ENCODE peak calls at places on chromosomes 6 and 20, in eight cellular contexts. One of them, this sample, is unnamed.

GRCh38 chr20:38123021-38123587 is 42.0 kb downstream of the TGM2 start:
- DNase-seq in dorsolateral prefrontal cortex: no peak
- DNase-seq in pancreas: no peak
- DNase-seq in neural progenitor cell: peak; percentile 11
- DNase-seq in left lung: no peak
- DNase-seq in right atrium auricular region: peak; percentile 57
- DNase-seq in upper lobe of right lung: peak; percentile 55
- DNase-seq in IMR-90: peak; percentile 78
- DNase-seq in this sample: no peak

GRCh38 chr6:49866485-49866943 is at the start of gene CRISP1:
- DNase-seq in IMR-90: no peak
- DNase-seq in dorsolateral prefrontal cortex: no peak
- DNase-seq in left lung: no peak
- DNase-seq in neural progenitor cell: no peak
- DNase-seq in right atrium auricular region: no peak
- DNase-seq in upper lobe of right lung: no peak
- DNase-seq in pancreas: no peak
- DNase-seq in this sample: no peak

GRCh38 chr6:36290668-36291620 is 21.1 kb downstream of the PNPLA1 start:
- DNase-seq in pancreas: no peak
- DNase-seq in IMR-90: no peak
- DNase-seq in upper lobe of right lung: no peak
- DNase-seq in left lung: no peak
- DNase-seq in neural progenitor cell: no peak
- DNase-seq in dorsolateral prefrontal cortex: no peak
- DNase-seq in right atrium auricular region: no peak
- DNase-seq in this sample: no peak

GRCh38 chr20:3925899-3926638 is 36.9 kb downstream of the PANK2 start:
- DNase-seq in right atrium auricular region: no peak
- DNase-seq in left lung: no peak
- DNase-seq in neural progenitor cell: no peak
- DNase-seq in pancreas: no peak
- DNase-seq in IMR-90: no peak
- DNase-seq in dorsolateral prefrontal cortex: no peak
- DNase-seq in upper lobe of right lung: no peak
- DNase-seq in this sample: no peak

GRCh38 chr20:20410678-20411077 is 42.8 kb downstream of the INSM1 start:
- DNase-seq in right atrium auricular region: no peak
- DNase-seq in dorsolateral prefrontal cortex: peak; percentile 65
- DNase-seq in IMR-90: no peak
- DNase-seq in left lung: no peak
- DNase-seq in upper lobe of right lung: no peak
- DNase-seq in pancreas: peak; percentile 47
- DNase-seq in neural progenitor cell: peak; percentile 87
- DNase-seq in this sample: no peak

GRCh38 chr6:27753668-27754407 is 158.4 kb downstream of the OR2B2 start:
- DNase-seq in right atrium auricular region: no peak
- DNase-seq in dorsolateral prefrontal cortex: peak; percentile 56
- DNase-seq in left lung: peak; percentile 89
- DNase-seq in upper lobe of right lung: peak; percentile 86
- DNase-seq in IMR-90: peak; percentile 76
- DNase-seq in pancreas: peak; percentile 44
- DNase-seq in neural progenitor cell: peak; percentile 94
- DNase-seq in this sample: peak; percentile 57

GRCh38 chr6:34671801-34672656 is 24.5 kb downstream of the ILRUN start:
- DNase-seq in upper lobe of right lung: no peak
- DNase-seq in dorsolateral prefrontal cortex: no peak
- DNase-seq in right atrium auricular region: no peak
- DNase-seq in neural progenitor cell: no peak
- DNase-seq in pancreas: no peak
- DNase-seq in left lung: no peak
- DNase-seq in IMR-90: peak; percentile 55
- DNase-seq in this sample: peak; percentile 40

GRCh38 chr6:148430897-148431296 is 88.3 kb downstream of the SASH1 start:
- DNase-seq in upper lobe of right lung: no peak
- DNase-seq in neural progenitor cell: no peak
- DNase-seq in pancreas: no peak
- DNase-seq in IMR-90: no peak
- DNase-seq in right atrium auricular region: no peak
- DNase-seq in left lung: no peak
- DNase-seq in dorsolateral prefrontal cortex: no peak
- DNase-seq in this sample: no peak

GRCh38 chr6:157484181-157484580 is 103.2 kb downstream of the ZDHHC14 start:
- DNase-seq in pancreas: no peak
- DNase-seq in upper lobe of right lung: no peak
- DNase-seq in left lung: no peak
- DNase-seq in right atrium auricular region: no peak
- DNase-seq in neural progenitor cell: no peak
- DNase-seq in dorsolateral prefrontal cortex: no peak
- DNase-seq in IMR-90: no peak
- DNase-seq in this sample: no peak

GRCh38 chr20:24381886-24382285 is 87.5 kb upstream of the SYNDIG1 start:
- DNase-seq in upper lobe of right lung: no peak
- DNase-seq in IMR-90: no peak
- DNase-seq in neural progenitor cell: no peak
- DNase-seq in dorsolateral prefrontal cortex: no peak
- DNase-seq in right atrium auricular region: no peak
- DNase-seq in left lung: no peak
- DNase-seq in pancreas: no peak
- DNase-seq in this sample: no peak

GRCh38 chr6:148166339-148166949 is 176.2 kb upstream of the SASH1 start:
- DNase-seq in right atrium auricular region: no peak
- DNase-seq in pancreas: no peak
- DNase-seq in neural progenitor cell: peak; percentile 61
- DNase-seq in dorsolateral prefrontal cortex: no peak
- DNase-seq in left lung: no peak
- DNase-seq in IMR-90: peak; percentile 72
- DNase-seq in upper lobe of right lung: no peak
- DNase-seq in this sample: no peak

GRCh38 chr6:170208171-170208601 is 82.7 kb downstream of the DLL1 start:
- DNase-seq in right atrium auricular region: peak; percentile 53
- DNase-seq in neural progenitor cell: no peak
- DNase-seq in dorsolateral prefrontal cortex: no peak
- DNase-seq in left lung: peak; percentile 64
- DNase-seq in upper lobe of right lung: peak; percentile 57
- DNase-seq in pancreas: peak; percentile 3
- DNase-seq in IMR-90: no peak
- DNase-seq in this sample: no peak

GRCh38 chr6:167750956-167751358 is 75.8 kb upstream of the AFDN start:
- DNase-seq in right atrium auricular region: no peak
- DNase-seq in dorsolateral prefrontal cortex: no peak
- DNase-seq in pancreas: peak; percentile 95
- DNase-seq in neural progenitor cell: no peak
- DNase-seq in left lung: peak; percentile 84
- DNase-seq in upper lobe of right lung: peak; percentile 89
- DNase-seq in IMR-90: no peak
- DNase-seq in this sample: no peak

GRCh38 chr20:63789836-63790571 is 41.1 kb downstream of the ZBTB46 start:
- DNase-seq in pancreas: no peak
- DNase-seq in left lung: no peak
- DNase-seq in right atrium auricular region: no peak
- DNase-seq in upper lobe of right lung: no peak
- DNase-seq in IMR-90: no peak
- DNase-seq in dorsolateral prefrontal cortex: no peak
- DNase-seq in neural progenitor cell: no peak
- DNase-seq in this sample: no peak

GRCh38 chr20:63787302-63787701 is 43.8 kb downstream of the ZBTB46 start:
- DNase-seq in neural progenitor cell: no peak
- DNase-seq in IMR-90: no peak
- DNase-seq in right atrium auricular region: no peak
- DNase-seq in dorsolateral prefrontal cortex: no peak
- DNase-seq in pancreas: no peak
- DNase-seq in upper lobe of right lung: no peak
- DNase-seq in left lung: no peak
- DNase-seq in this sample: no peak

GRCh38 chr20:63790572-63791168 is 40.4 kb downstream of the ZBTB46 start:
- DNase-seq in upper lobe of right lung: no peak
- DNase-seq in dorsolateral prefrontal cortex: no peak
- DNase-seq in neural progenitor cell: no peak
- DNase-seq in right atrium auricular region: no peak
- DNase-seq in left lung: no peak
- DNase-seq in IMR-90: no peak
- DNase-seq in pancreas: no peak
- DNase-seq in this sample: no peak

GRCh38 chr20:63785646-63786255 is 45.3 kb downstream of the ZBTB46 start:
- DNase-seq in IMR-90: no peak
- DNase-seq in upper lobe of right lung: no peak
- DNase-seq in right atrium auricular region: no peak
- DNase-seq in left lung: peak; percentile 40
- DNase-seq in pancreas: no peak
- DNase-seq in neural progenitor cell: peak; percentile 46
- DNase-seq in dorsolateral prefrontal cortex: no peak
- DNase-seq in this sample: no peak

GRCh38 chr20:63787749-63788148 is 43.3 kb downstream of the ZBTB46 start:
- DNase-seq in neural progenitor cell: no peak
- DNase-seq in left lung: no peak
- DNase-seq in upper lobe of right lung: no peak
- DNase-seq in IMR-90: no peak
- DNase-seq in dorsolateral prefrontal cortex: no peak
- DNase-seq in right atrium auricular region: no peak
- DNase-seq in pancreas: no peak
- DNase-seq in this sample: no peak
- H3K27ac ChIP-seq in neural progenitor cell: no peak overlapping the region
- H3K27ac ChIP-seq in left lung: no peak overlapping the region
- H3K27ac ChIP-seq in upper lobe of right lung: no peak overlapping the region
- H3K27ac ChIP-seq in IMR-90: no peak overlapping the region
- H3K27ac ChIP-seq in dorsolateral prefrontal cortex: peak overlapping the region; percentile 78
- H3K27ac ChIP-seq in right atrium auricular region: peak overlapping the region; percentile 86
- H3K27ac ChIP-seq in pancreas: no peak overlapping the region
- H3K27ac ChIP-seq in this sample: no peak overlapping the region

DNA sequence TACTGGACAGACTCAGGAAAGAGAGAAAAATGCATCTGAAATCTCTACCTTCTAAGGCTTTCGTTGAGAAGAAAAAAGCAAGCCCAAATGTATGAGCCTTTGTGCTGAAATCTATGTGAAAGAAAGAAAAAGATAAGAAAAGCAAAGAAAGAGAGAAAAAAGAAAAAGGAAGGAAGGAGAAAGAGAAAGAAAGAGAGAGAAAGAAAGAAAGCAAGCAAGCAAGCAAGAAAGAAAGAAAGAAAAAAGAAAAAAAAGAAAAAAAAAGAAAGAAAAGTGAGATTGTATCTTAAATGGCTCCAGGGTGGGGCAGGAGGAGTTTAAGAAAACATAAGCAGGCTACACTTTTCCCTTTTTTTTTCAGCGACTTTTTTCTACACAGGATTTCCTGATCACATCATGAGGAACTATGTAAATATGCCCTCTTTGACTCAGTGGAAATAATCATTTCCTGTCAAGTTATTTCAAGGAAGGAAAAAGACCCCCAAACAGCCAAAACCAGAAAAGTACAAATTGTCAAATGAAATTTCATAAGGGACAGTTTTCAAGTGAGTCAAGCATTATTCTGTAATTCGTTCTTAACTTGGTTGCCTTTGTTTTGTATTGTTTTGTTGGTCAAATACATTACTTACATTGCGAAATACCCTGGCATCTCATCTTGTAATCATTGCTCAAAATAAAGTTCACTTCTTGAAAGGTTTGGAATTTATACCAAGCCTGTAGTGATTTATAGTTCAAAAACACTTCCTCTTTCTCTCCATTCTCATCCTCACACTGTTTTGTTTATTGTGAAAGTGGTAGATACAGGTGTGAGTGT is 79.5 kb upstream of the RNF217 start:
- DNase-seq in IMR-90: peak; percentile 31
- DNase-seq in right atrium auricular region: no peak
- DNase-seq in dorsolateral prefrontal cortex: no peak
- DNase-seq in left lung: no peak
- DNase-seq in upper lobe of right lung: no peak
- DNase-seq in neural progenitor cell: no peak
- DNase-seq in pancreas: no peak
- DNase-seq in this sample: no peak
- H3K27ac ChIP-seq in IMR-90: no peak overlapping the region
- H3K27ac ChIP-seq in right atrium auricular region: no peak overlapping the region
- H3K27ac ChIP-seq in dorsolateral prefrontal cortex: no peak overlapping the region
- H3K27ac ChIP-seq in left lung: no peak overlapping the region
- H3K27ac ChIP-seq in upper lobe of right lung: peak overlapping the region; percentile 13
- H3K27ac ChIP-seq in neural progenitor cell: no peak overlapping the region
- H3K27ac ChIP-seq in pancreas: no peak overlapping the region
- H3K27ac ChIP-seq in this sample: no peak overlapping the region

GRCh38 chr20:62567246-62568044 is 74.9 kb upstream of the SLCO4A1 start:
- DNase-seq in right atrium auricular region: no peak
- DNase-seq in left lung: no peak
- DNase-seq in IMR-90: no peak
- DNase-seq in dorsolateral prefrontal cortex: no peak
- DNase-seq in pancreas: no peak
- DNase-seq in upper lobe of right lung: no peak
- DNase-seq in neural progenitor cell: no peak
- DNase-seq in this sample: no peak

GRCh38 chr20:62566266-62566665 is 76.0 kb upstream of the SLCO4A1 start:
- DNase-seq in upper lobe of right lung: no peak
- DNase-seq in pancreas: no peak
- DNase-seq in IMR-90: no peak
- DNase-seq in neural progenitor cell: no peak
- DNase-seq in dorsolateral prefrontal cortex: no peak
- DNase-seq in right atrium auricular region: no peak
- DNase-seq in left lung: no peak
- DNase-seq in this sample: no peak

GRCh38 chr20:62569615-62570014 is 72.7 kb upstream of the SLCO4A1 start:
- DNase-seq in pancreas: no peak
- DNase-seq in neural progenitor cell: no peak
- DNase-seq in upper lobe of right lung: no peak
- DNase-seq in left lung: no peak
- DNase-seq in right atrium auricular region: no peak
- DNase-seq in IMR-90: no peak
- DNase-seq in dorsolateral prefrontal cortex: no peak
- DNase-seq in this sample: no peak

GRCh38 chr20:62566771-62567170 is 75.5 kb upstream of the SLCO4A1 start:
- DNase-seq in right atrium auricular region: no peak
- DNase-seq in upper lobe of right lung: no peak
- DNase-seq in pancreas: no peak
- DNase-seq in dorsolateral prefrontal cortex: no peak
- DNase-seq in IMR-90: no peak
- DNase-seq in left lung: no peak
- DNase-seq in neural progenitor cell: no peak
- DNase-seq in this sample: no peak

DNA sequence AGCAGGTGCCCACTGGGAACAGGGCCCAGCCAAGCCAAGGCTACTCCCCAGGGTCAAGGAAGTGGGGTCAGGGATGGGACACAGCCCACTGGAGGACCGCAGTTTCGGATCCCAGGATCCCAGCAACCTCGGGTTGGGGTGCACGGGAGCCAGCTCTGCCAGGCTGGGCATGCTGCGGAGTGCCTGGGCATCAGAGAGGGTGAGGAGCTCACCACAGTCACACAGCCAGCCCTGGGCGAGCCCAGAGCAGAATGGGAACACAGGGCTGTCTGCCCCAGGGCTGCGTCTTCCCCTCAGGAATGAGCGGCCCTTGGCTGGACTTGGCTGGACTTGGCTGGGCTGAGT is 74.3 kb upstream of the SLCO4A1 start:
- DNase-seq in right atrium auricular region: no peak
- DNase-seq in left lung: no peak
- DNase-seq in IMR-90: no peak
- DNase-seq in pancreas: no peak
- DNase-seq in neural progenitor cell: no peak
- DNase-seq in upper lobe of right lung: no peak
- DNase-seq in dorsolateral prefrontal cortex: no peak
- DNase-seq in this sample: no peak
- H3K27ac ChIP-seq in right atrium auricular region: no peak overlapping the region
- H3K27ac ChIP-seq in left lung: no peak overlapping the region
- H3K27ac ChIP-seq in IMR-90: no peak overlapping the region
- H3K27ac ChIP-seq in pancreas: no peak overlapping the region
- H3K27ac ChIP-seq in neural progenitor cell: no peak overlapping the region
- H3K27ac ChIP-seq in upper lobe of right lung: no peak overlapping the region
- H3K27ac ChIP-seq in dorsolateral prefrontal cortex: no peak overlapping the region
- H3K27ac ChIP-seq in this sample: no peak overlapping the region

GRCh38 chr20:10634683-10635411 is 39.0 kb downstream of the JAG1 start:
- DNase-seq in right atrium auricular region: no peak
- DNase-seq in pancreas: no peak
- DNase-seq in IMR-90: peak; percentile 92
- DNase-seq in left lung: no peak
- DNase-seq in neural progenitor cell: no peak
- DNase-seq in upper lobe of right lung: no peak
- DNase-seq in dorsolateral prefrontal cortex: no peak
- DNase-seq in this sample: no peak
- H3K27ac ChIP-seq in right atrium auricular region: peak overlapping the region; percentile 73
- H3K27ac ChIP-seq in pancreas: no peak overlapping the region
- H3K27ac ChIP-seq in IMR-90: peak overlapping the region; percentile 78
- H3K27ac ChIP-seq in left lung: no peak overlapping the region
- H3K27ac ChIP-seq in neural progenitor cell: no peak overlapping the region
- H3K27ac ChIP-seq in upper lobe of right lung: peak overlapping the region; percentile 17
- H3K27ac ChIP-seq in dorsolateral prefrontal cortex: peak overlapping the region; percentile 56
- H3K27ac ChIP-seq in this sample: no peak overlapping the region